ENCODE peak calls at places on chromosome 22, in nine cellular contexts. G is EL; I is activated effector memory CD4-positive, alpha-beta T cell treated with anti-CD3 and anti-CD28 coated beads, Interleukin-2, amount 50 U/mL, for 16 hours; Z is osteocyte; S is GM23248; R is CD4-positive, alpha-beta memory T cell; J is anterior cingulate cortex; B is head of caudate nucleus; Y is stimulated activated CD8-positive, alpha-beta memory T cell treated with anti-CD3 and anti-CD28 coated beads, Interleukin-7, amount 100 ng/mL, for 24 hours. V is an unnamed sample.

GRCh38 chr22:24996420-24996952 is 44.0 kb downstream of the KIAA1671 start:
- DNase-seq in S (peak; percentile 42), B (no peak), I (no peak), R (no peak), G (peak; percentile 24), Z (no peak), Y (no peak), J (no peak), V (peak; percentile 52)

GRCh38 chr22:40524392-40525249 is 111.9 kb downstream of the MRTFA start:
- DNase-seq in G (peak; percentile 35), Y (no peak), Z (no peak), S (peak; percentile 42), B (no peak), I (no peak), R (no peak), J (no peak), V (peak; percentile 32)

GRCh38 chr22:30221121-30221992 is 25.2 kb downstream of the LIF start:
- DNase-seq in Z (no peak), B (no peak), G (no peak), I (peak; percentile 83), Y (no peak), S (no peak), R (peak; percentile 72), J (no peak), V (no peak)

GRCh38 chr22:44389181-44389580 is 76.4 kb upstream of the SHISAL1 start:
- DNase-seq in Z (no peak), J (no peak), G (no peak), R (no peak), I (no peak), S (no peak), Y (no peak), B (no peak), V (no peak)

GRCh38 chr22:41544671-41545476 is 604 bp upstream of the POLR3H start:
- DNase-seq in Y (no peak), S (peak; percentile 41), G (no peak), I (no peak), R (no peak), Z (no peak), B (no peak), J (no peak), V (peak; percentile 53)

GRCh38 chr22:42075277-42075676 is 1.2 kb downstream of the PHETA2 start:
- DNase-seq in R (no peak), I (no peak), Y (no peak), Z (no peak), B (no peak), S (no peak), J (no peak), G (no peak), V (no peak)

GRCh38 chr22:45608763-45609180 is 62.9 kb upstream of the ATXN10 start:
- DNase-seq in R (peak; percentile 30), B (no peak), Z (no peak), G (peak; percentile 92), J (no peak), Y (no peak), S (peak; percentile 94), I (no peak), V (peak; percentile 94)

GRCh38 chr22:49897015-49897684 is 21.1 kb downstream of the ALG12 start:
- DNase-seq in Z (no peak), B (no peak), R (no peak), J (no peak), G (no peak), I (no peak), S (no peak), Y (no peak), V (no peak)

GRCh38 chr22:27032121-27032761 is 374.9 kb downstream of the MIAT start:
- DNase-seq in R (no peak), G (no peak), Y (no peak), I (no peak), J (peak; percentile 81), S (peak; percentile 27), Z (no peak), B (peak; percentile 61), V (peak; percentile 2)

GRCh38 chr22:49241174-49241851 is 586.4 kb downstream of the BRD1 start:
- DNase-seq in J (no peak), S (no peak), I (no peak), Z (no peak), B (no peak), G (no peak), R (no peak), Y (no peak), V (no peak)

GRCh38 chr22:46145896-46146295 is 4.4 kb upstream of the PPARA start:
- DNase-seq in S (no peak), Y (no peak), B (no peak), G (no peak), Z (no peak), R (no peak), J (no peak), I (no peak), V (no peak)

GRCh38 chr22:42330953-42331525 is 60.6 kb upstream of the TCF20 start:
- DNase-seq in Y (no peak), G (no peak), I (no peak), S (peak; percentile 44), Z (no peak), R (no peak), B (peak; percentile 57), J (peak; percentile 43), V (no peak)

GRCh38 chr22:41094036-41094435 is 1.6 kb downstream of the EP300 start:
- DNase-seq in Y (no peak), I (no peak), R (no peak), B (no peak), Z (no peak), S (peak; percentile 65), J (no peak), G (peak; percentile 53), V (peak; percentile 56)

GRCh38 chr22:46111645-46112306 is 38.5 kb upstream of the PPARA start:
- DNase-seq in Z (no peak), S (peak; percentile 59), R (no peak), J (no peak), G (no peak), Y (no peak), B (no peak), I (no peak), V (no peak)

GRCh38 chr22:43840851-43841250 is 21.5 kb downstream of the SULT4A1 start:
- DNase-seq in J (no peak), B (no peak), G (no peak), R (no peak), Z (no peak), S (no peak), Y (no peak), I (no peak), V (no peak)

GRCh38 chr22:24001314-24001713 is 3.9 kb downstream of the GSTT4 start:
- DNase-seq in Y (no peak), G (no peak), S (no peak), B (no peak), J (no peak), I (no peak), Z (no peak), R (no peak), V (no peak)

GRCh38 chr22:43090130-43090789 is 1.1 kb upstream of the TTLL1 start:
- DNase-seq in Y (no peak), J (no peak), R (peak; percentile 34), B (peak; percentile 55), I (peak; percentile 70), Z (no peak), G (peak; percentile 87), S (peak; percentile 95), V (peak; percentile 90)

GRCh38 chr22:43418079-43418825 is 6.4 kb downstream of the MPPED1 start:
- DNase-seq in J (no peak), S (no peak), Z (no peak), G (no peak), Y (no peak), I (no peak), B (no peak), R (no peak), V (no peak)

GRCh38 chr22:17875631-17876030 is 101.4 kb upstream of the BID start:
- DNase-seq in G (no peak), S (no peak), J (no peak), R (no peak), I (no peak), B (no peak), Y (no peak), Z (no peak), V (no peak)

GRCh38 chr22:43345761-43346261 is 2.6 kb upstream of the SCUBE1 start:
- DNase-seq in I (peak; percentile 44), Y (no peak), G (no peak), Z (no peak), B (no peak), R (no peak), J (no peak), S (peak; percentile 15), V (peak; percentile 15)

GRCh38 chr22:49330421-49331222 is 497.1 kb downstream of the BRD1 start:
- DNase-seq in I (peak; percentile 17), Y (no peak), Z (peak; percentile 64), J (no peak), B (no peak), G (no peak), S (no peak), R (no peak), V (no peak)

GRCh38 chr22:42717197-42717967 is 3.3 kb downstream of the A4GALT start:
- DNase-seq in I (no peak), J (no peak), R (no peak), B (no peak), S (peak; percentile 33), Z (no peak), Y (no peak), G (no peak), V (no peak)

GRCh38 chr22:43411040-43411919 is 534 bp upstream of the MPPED1 start:
- DNase-seq in I (no peak), Y (no peak), Z (no peak), B (no peak), J (no peak), G (no peak), S (no peak), R (no peak), V (no peak)

GRCh38 chr22:44926491-44927415 is 83.1 kb downstream of the PHF21B start:
- DNase-seq in Z (no peak), Y (no peak), J (no peak), G (no peak), R (no peak), I (no peak), S (no peak), B (no peak), V (no peak)

GRCh38 chr22:43723816-43724215 is 88.3 kb downstream of the EFCAB6 start:
- DNase-seq in G (no peak), I (no peak), R (no peak), Z (no peak), B (no peak), Y (no peak), S (peak; percentile 33), J (no peak), V (no peak)

GRCh38 chr22:20397498-20397897 is 3.5 kb downstream of the ZNF74 start:
- DNase-seq in Y (no peak), B (no peak), S (no peak), R (no peak), Z (no peak), J (no peak), G (no peak), I (no peak), V (no peak)

V was measured in ELR.